ENCODE peak calls at places on chromosomes 2 and 18, in four cellular contexts. O is mesenchymal stem cell, V is right cardiac atrium, G is adipocyte. M is an unnamed sample.

GRCh38 chr2:232347369-232347768 is 31.2 kb upstream of the ALPP start:
- DNase-seq in O (no peak), V (no peak), G (no peak), M (no peak)

GRCh38 chr2:218252509-218253247 is 8.1 kb upstream of the GPBAR1 start:
- DNase-seq in O (no peak), V (no peak), G (no peak), M (no peak)

GRCh38 chr18:26747131-26747475 is 118.4 kb downstream of the AQP4 start:
- DNase-seq in O (no peak), V (no peak), G (peak; percentile 8), M (no peak)

GRCh38 chr2:203722411-203722810 is 16.0 kb downstream of the CD28 start:
- DNase-seq in O (no peak), V (no peak), G (no peak), M (no peak)

GRCh38 chr2:99451686-99452085 is 38.1 kb downstream of the REV1 start:
- DNase-seq in O (no peak), V (no peak), G (no peak), M (no peak)

GRCh38 chr2:230137902-230138539 is 69.3 kb upstream of the SLC16A14 start:
- DNase-seq in O (no peak), V (no peak), G (no peak), M (no peak)

GRCh38 chr2:148756292-148756975 is 111.9 kb downstream of the EPC2 start:
- DNase-seq in O (peak; percentile 47), V (no peak), G (peak; percentile 57), M (no peak)

GRCh38 chr18:76616373-76616772 is 121.3 kb upstream of the ZNF516 start:
- DNase-seq in O (no peak), V (no peak), G (no peak), M (no peak)

GRCh38 chr2:120367649-120368048 is 21.7 kb downstream of the INHBB start:
- DNase-seq in O (no peak), V (no peak), G (peak; percentile 22), M (no peak)

GRCh38 chr2:29220506-29221270 is 105.5 kb downstream of the CLIP4 start:
- DNase-seq in O (no peak), V (no peak), G (no peak), M (no peak)

GRCh38 chr2:195442458-195443175 is 214.4 kb upstream of the SLC39A10 start:
- DNase-seq in O (no peak), V (no peak), G (no peak), M (no peak)
- H3K4me3 ChIP-seq in O (no peak overlapping the region), V (no peak overlapping the region), G (no peak overlapping the region), M (no peak overlapping the region)

DNA sequence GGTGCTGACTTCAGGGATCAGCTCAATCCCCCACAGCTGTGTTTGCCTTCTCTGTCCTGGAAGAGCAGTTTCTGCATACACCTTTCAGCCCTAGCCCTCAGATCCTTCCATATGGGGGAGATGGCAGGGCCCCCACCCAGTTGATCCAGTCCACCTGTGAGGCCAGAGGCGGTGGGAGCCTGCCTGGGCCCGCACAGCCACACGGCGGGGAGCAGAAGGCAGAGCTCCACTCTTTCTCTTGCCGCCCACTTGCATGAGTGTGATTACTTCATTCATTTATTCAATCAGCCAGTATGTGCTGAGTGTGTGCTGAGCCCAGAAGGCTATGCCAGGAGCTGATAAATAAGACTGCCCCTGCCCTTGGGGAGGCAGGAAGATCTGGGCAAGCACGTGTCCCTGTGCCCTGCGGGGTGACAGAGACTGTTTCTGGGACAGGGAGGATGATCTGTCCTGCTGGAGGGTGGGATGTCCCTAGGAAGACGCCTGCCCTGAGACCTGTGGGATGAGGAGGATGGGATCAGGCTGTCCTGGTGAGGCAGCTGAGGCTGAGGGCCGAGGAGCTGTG is 250.7 kb downstream of the DYSF start:
- DNase-seq in O (no peak), V (no peak), G (no peak), M (no peak)
- H3K27me3 ChIP-seq in O (peaks cover 15% of the 10 kb centered on the region), V (no peaks in the 10 kb centered on the region), G (no peaks in the 10 kb centered on the region), M (no peaks in the 10 kb centered on the region)

DNA sequence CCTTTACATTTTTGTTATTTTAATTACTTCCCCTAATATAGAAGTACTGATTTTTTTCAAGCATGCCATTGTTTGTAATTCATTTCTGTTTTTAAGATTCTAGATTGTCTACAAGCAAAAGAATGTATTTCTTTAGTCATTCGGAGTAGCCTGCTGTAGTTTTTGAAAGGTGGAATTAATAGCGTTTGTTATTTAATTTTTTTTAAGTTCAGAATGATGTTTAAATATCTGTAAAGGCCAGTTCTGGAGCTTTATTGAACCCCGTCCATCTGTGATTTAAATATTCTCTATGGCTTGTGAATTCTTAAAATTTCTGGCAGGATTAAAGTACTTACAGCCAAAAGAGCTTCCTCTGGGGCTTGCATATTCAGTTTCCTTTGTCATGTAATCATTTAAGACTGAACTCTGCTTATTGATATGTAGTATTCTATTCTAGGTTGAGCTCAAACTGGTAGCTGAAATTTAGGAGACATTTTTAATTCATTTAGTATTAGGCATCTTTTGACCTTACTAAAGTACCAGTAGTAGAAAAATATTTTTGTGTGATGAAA is 5.2 kb downstream of the TGIF1 start:
- DNase-seq in O (peak; percentile 12), V (no peak), G (no peak), M (no peak)
- H3K4me3 ChIP-seq in O (peak overlapping the region; percentile 96), V (no peak overlapping the region), G (peak overlapping the region; percentile 96), M (no peak overlapping the region)

DNA sequence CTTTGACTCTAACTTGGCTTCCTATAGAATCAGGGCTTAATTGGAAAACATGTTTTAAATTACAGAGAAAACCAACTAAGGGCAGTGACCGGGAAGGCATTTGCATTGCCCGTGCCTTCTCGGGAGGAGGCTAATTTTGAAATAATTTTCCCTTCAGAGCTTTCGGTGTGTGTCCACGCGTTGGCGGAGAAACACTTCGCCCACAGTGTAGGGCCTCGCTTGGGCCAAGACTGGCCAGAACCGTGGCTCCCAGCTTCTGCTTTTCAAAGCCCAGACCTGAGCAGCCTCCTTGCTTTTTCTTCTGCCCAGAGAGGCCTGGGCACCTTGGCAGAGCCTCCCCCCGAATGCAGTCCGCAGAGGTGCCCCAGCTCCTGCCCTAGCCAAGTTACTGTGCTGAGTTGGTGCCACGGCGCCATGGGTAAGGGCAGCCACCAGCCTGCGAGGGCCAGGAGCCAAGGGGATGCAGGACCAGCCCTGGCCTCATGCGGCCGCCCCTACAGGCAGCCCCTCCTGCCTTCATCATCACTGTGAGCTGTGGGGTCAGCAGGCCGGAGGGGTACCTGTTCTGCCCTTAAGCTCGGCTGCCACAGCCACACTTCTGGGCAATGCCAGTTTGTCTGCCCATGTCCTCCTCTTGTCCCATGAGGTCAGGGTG is 57.4 kb downstream of the NFATC1 start:
- DNase-seq in O (no peak), V (no peak), G (no peak), M (no peak)
- H3K27me3 ChIP-seq in O (no peaks in the 10 kb centered on the region), V (no peaks in the 10 kb centered on the region), G (no peaks in the 10 kb centered on the region), M (no peaks in the 10 kb centered on the region)

DNA sequence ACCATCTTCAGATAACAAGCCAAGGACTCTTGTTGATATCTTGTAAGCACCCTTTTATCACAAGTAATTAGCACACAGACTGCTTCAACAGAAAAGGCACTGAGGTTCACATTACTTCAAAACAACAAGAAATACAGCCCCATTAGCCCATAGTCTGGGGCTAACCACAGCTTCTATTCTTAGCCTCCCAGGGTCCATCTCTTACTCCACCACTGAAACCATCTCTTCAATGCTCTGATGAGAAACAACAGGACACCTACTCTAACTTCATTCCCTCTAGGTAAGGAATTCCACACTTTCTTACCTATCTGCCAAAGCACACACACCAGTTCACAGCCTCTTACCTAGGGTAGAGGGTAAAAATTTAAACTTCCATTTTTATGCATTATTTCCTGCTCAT is 26.4 kb upstream of the CYTIP start:
- DNase-seq in O (peak; percentile 60), V (no peak), G (no peak), M (no peak)
- H3K4me3 ChIP-seq in O (no peak overlapping the region), V (no peak overlapping the region), G (no peak overlapping the region), M (no peak overlapping the region)

GRCh38 chr2:177782613-177783012 is 290.0 kb downstream of the PDE11A start:
- DNase-seq in O (no peak), V (no peak), G (no peak), M (no peak)

GRCh38 chr2:177772529-177772928 is 300.0 kb downstream of the PDE11A start:
- DNase-seq in O (peak; percentile 56), V (no peak), G (peak; percentile 71), M (no peak)

GRCh38 chr2:177783835-177784448 is 288.6 kb downstream of the PDE11A start:
- DNase-seq in O (peak; percentile 89), V (no peak), G (peak; percentile 52), M (no peak)

GRCh38 chr2:177783091-177783490 is 289.5 kb downstream of the PDE11A start:
- DNase-seq in O (no peak), V (no peak), G (no peak), M (no peak)

GRCh38 chr2:177778472-177778871 is 294.1 kb downstream of the PDE11A start:
- DNase-seq in O (no peak), V (no peak), G (no peak), M (no peak)
- H3K27me3 ChIP-seq in O (peaks cover 19% of the 10 kb centered on the region), V (no peaks in the 10 kb centered on the region), G (no peaks in the 10 kb centered on the region), M (no peaks in the 10 kb centered on the region)

DNA sequence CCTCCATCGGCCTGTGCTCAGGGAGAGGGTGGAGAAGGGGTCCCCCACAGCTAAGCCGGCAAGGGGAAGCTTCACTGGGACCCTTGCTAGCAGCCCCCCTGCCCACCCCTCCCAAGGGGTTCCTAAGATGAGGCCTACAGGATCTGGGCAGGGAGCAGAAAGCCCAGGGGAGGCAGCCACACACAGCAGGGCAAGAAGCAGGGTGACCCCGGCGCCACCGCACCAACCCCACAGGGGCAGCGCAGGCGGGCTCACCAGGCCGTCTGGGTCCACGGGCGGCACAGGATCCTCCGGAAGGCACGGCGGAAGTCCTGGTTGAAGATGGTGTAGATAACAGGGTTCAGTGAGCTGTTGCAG is 1.8 kb downstream of the ADRA2B start:
- DNase-seq in O (no peak), V (no peak), G (no peak), M (peak; percentile 35)
- H3K4me3 ChIP-seq in O (no peak overlapping the region), V (no peak overlapping the region), G (no peak overlapping the region), M (no peak overlapping the region)